ENCODE peak calls at places on chromosomes 4 and X, in ten cellular contexts. One of them, this sample, is unnamed.

GRCh38 chr4:157014621-157015591 is 43.3 kb upstream of the PDGFC start:
- DNase-seq in CD4-positive, alpha-beta T cell: no peak
- DNase-seq in HCT116: peak
- DNase-seq in GM23248: peak
- DNase-seq in SK-N-MC: no peak
- DNase-seq in AG04450: peak
- DNase-seq in lower lobe of right lung: no peak
- DNase-seq in Panc1: no peak
- DNase-seq in psoas muscle: no peak
- DNase-seq in stomach: no peak
- DNase-seq in this sample: peak

GRCh38 chr4:64508089-64508488 is 98.8 kb upstream of the TECRL start:
- DNase-seq in CD4-positive, alpha-beta T cell: no peak
- DNase-seq in HCT116: no peak
- DNase-seq in GM23248: no peak
- DNase-seq in SK-N-MC: no peak
- DNase-seq in AG04450: no peak
- DNase-seq in lower lobe of right lung: no peak
- DNase-seq in Panc1: no peak
- DNase-seq in psoas muscle: no peak
- DNase-seq in stomach: no peak
- DNase-seq in this sample: no peak

GRCh38 chrX:107571296-107571998 is 56.9 kb upstream of the PRPS1 start:
- DNase-seq in CD4-positive, alpha-beta T cell: no peak
- DNase-seq in HCT116: peak
- DNase-seq in GM23248: peak
- DNase-seq in SK-N-MC: no peak
- DNase-seq in AG04450: peak
- DNase-seq in lower lobe of right lung: no peak
- DNase-seq in Panc1: peak
- DNase-seq in psoas muscle: peak
- DNase-seq in stomach: peak
- DNase-seq in this sample: peak

GRCh38 chr4:108849611-108850406 is 87.0 kb upstream of the ETNPPL start:
- DNase-seq in CD4-positive, alpha-beta T cell: no peak
- DNase-seq in HCT116: no peak
- DNase-seq in GM23248: peak
- DNase-seq in SK-N-MC: no peak
- DNase-seq in AG04450: peak
- DNase-seq in lower lobe of right lung: no peak
- DNase-seq in Panc1: no peak
- DNase-seq in psoas muscle: no peak
- DNase-seq in stomach: no peak
- DNase-seq in this sample: peak

GRCh38 chr4:89737888-89738287 is 99.1 kb downstream of the SNCA start:
- DNase-seq in CD4-positive, alpha-beta T cell: no peak
- DNase-seq in HCT116: no peak
- DNase-seq in GM23248: peak
- DNase-seq in SK-N-MC: no peak
- DNase-seq in AG04450: no peak
- DNase-seq in lower lobe of right lung: no peak
- DNase-seq in Panc1: no peak
- DNase-seq in psoas muscle: no peak
- DNase-seq in stomach: no peak
- DNase-seq in this sample: peak

GRCh38 chr4:89664521-89664920 is 172.4 kb downstream of the SNCA start:
- DNase-seq in CD4-positive, alpha-beta T cell: no peak
- DNase-seq in HCT116: no peak
- DNase-seq in GM23248: no peak
- DNase-seq in SK-N-MC: no peak
- DNase-seq in AG04450: no peak
- DNase-seq in lower lobe of right lung: no peak
- DNase-seq in Panc1: no peak
- DNase-seq in psoas muscle: no peak
- DNase-seq in stomach: no peak
- DNase-seq in this sample: peak

GRCh38 chr4:2253160-2254084 is 8.5 kb downstream of the MXD4 start:
- DNase-seq in CD4-positive, alpha-beta T cell: peak
- DNase-seq in HCT116: no peak
- DNase-seq in GM23248: no peak
- DNase-seq in SK-N-MC: no peak
- DNase-seq in AG04450: no peak
- DNase-seq in lower lobe of right lung: peak
- DNase-seq in Panc1: no peak
- DNase-seq in psoas muscle: peak
- DNase-seq in stomach: peak
- DNase-seq in this sample: no peak

GRCh38 chrX:135516376-135516775 is 4.1 kb upstream of the INTS6L start:
- DNase-seq in CD4-positive, alpha-beta T cell: no peak
- DNase-seq in HCT116: no peak
- DNase-seq in GM23248: no peak
- DNase-seq in SK-N-MC: no peak
- DNase-seq in AG04450: no peak
- DNase-seq in lower lobe of right lung: no peak
- DNase-seq in Panc1: no peak
- DNase-seq in psoas muscle: no peak
- DNase-seq in stomach: no peak
- DNase-seq in this sample: no peak

GRCh38 chr4:61663310-61663709 is 463.2 kb downstream of the ADGRL3 start:
- DNase-seq in CD4-positive, alpha-beta T cell: no peak
- DNase-seq in HCT116: no peak
- DNase-seq in GM23248: no peak
- DNase-seq in SK-N-MC: no peak
- DNase-seq in AG04450: no peak
- DNase-seq in lower lobe of right lung: no peak
- DNase-seq in Panc1: no peak
- DNase-seq in psoas muscle: no peak
- DNase-seq in stomach: no peak
- DNase-seq in this sample: no peak

GRCh38 chr4:6333301-6334202 is 63.9 kb downstream of the WFS1 start:
- DNase-seq in CD4-positive, alpha-beta T cell: no peak
- DNase-seq in HCT116: no peak
- DNase-seq in GM23248: peak
- DNase-seq in SK-N-MC: no peak
- DNase-seq in AG04450: no peak
- DNase-seq in lower lobe of right lung: no peak
- DNase-seq in Panc1: no peak
- DNase-seq in psoas muscle: peak
- DNase-seq in stomach: no peak
- DNase-seq in this sample: no peak

GRCh38 chrX:109660756-109661155 is 35.8 kb upstream of the KCNE5 start:
- DNase-seq in CD4-positive, alpha-beta T cell: no peak
- DNase-seq in HCT116: no peak
- DNase-seq in GM23248: no peak
- DNase-seq in SK-N-MC: no peak
- DNase-seq in AG04450: no peak
- DNase-seq in lower lobe of right lung: no peak
- DNase-seq in Panc1: no peak
- DNase-seq in psoas muscle: no peak
- DNase-seq in stomach: no peak
- DNase-seq in this sample: no peak

GRCh38 chrX:9166566-9166909 is 132.6 kb upstream of the FAM9B start:
- DNase-seq in CD4-positive, alpha-beta T cell: no peak
- DNase-seq in HCT116: no peak
- DNase-seq in GM23248: no peak
- DNase-seq in SK-N-MC: no peak
- DNase-seq in AG04450: no peak
- DNase-seq in lower lobe of right lung: no peak
- DNase-seq in Panc1: no peak
- DNase-seq in psoas muscle: no peak
- DNase-seq in stomach: no peak
- DNase-seq in this sample: no peak

GRCh38 chrX:100928660-100929613 is at the start of gene XKRX:
- DNase-seq in CD4-positive, alpha-beta T cell: peak
- DNase-seq in HCT116: peak
- DNase-seq in GM23248: peak
- DNase-seq in SK-N-MC: no peak
- DNase-seq in AG04450: no peak
- DNase-seq in lower lobe of right lung: peak
- DNase-seq in Panc1: peak
- DNase-seq in psoas muscle: no peak
- DNase-seq in stomach: peak
- DNase-seq in this sample: peak
- H3K27ac ChIP-seq in CD4-positive, alpha-beta T cell: peak
- H3K27ac ChIP-seq in HCT116: peak
- H3K27ac ChIP-seq in GM23248: no peak
- H3K27ac ChIP-seq in SK-N-MC: no peak
- H3K27ac ChIP-seq in AG04450: no peak
- H3K27ac ChIP-seq in lower lobe of right lung: no peak
- H3K27ac ChIP-seq in Panc1: no peak
- H3K27ac ChIP-seq in psoas muscle: no peak
- H3K27ac ChIP-seq in stomach: no peak
- H3K27ac ChIP-seq in this sample: no peak

DNA sequence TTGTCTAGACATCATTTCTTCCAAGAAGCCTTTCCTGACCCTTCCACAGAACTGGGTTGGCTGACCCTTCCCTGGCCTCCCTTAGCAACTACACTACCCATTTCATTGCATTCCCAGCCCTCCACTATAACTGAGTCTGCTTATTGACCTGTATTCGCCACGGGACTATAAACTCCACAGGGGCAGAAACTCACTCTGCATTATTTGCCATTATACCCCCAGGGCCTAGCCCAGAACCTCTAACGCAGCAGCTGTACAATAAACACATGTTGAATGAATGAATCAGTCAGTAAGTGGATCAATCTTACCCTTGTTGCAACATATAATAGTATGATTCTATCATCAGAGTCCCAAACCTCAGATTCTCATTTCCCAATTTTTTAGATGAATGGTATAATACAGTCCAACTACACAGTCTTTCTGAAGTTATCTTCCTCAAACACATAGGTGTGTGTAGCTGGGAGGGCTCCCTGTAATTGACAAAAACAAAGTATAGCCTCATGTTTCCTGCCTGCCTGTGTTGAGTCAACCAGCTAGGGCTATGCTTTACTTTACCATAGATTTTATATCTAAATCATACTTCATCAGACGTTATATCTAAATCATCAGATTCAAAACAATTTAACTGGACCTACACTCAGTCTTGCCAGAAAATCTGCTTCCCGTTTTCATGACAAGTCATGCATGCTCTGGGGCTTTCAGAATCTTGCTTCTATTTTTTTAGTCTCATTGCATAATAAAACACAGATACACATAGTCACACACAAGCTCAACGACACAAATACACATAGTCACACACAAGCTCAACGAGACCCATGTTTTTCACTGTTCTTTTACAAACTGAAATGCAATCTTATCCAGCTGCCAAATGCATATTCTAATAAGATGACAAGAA is 209.2 kb downstream of the CHIC2 start:
- DNase-seq in CD4-positive, alpha-beta T cell: no peak
- DNase-seq in HCT116: no peak
- DNase-seq in GM23248: peak
- DNase-seq in SK-N-MC: no peak
- DNase-seq in AG04450: no peak
- DNase-seq in lower lobe of right lung: no peak
- DNase-seq in Panc1: no peak
- DNase-seq in psoas muscle: no peak
- DNase-seq in stomach: no peak
- DNase-seq in this sample: no peak
- H3K27ac ChIP-seq in CD4-positive, alpha-beta T cell: no peak
- H3K27ac ChIP-seq in HCT116: no peak
- H3K27ac ChIP-seq in GM23248: peak
- H3K27ac ChIP-seq in SK-N-MC: no peak
- H3K27ac ChIP-seq in AG04450: peak
- H3K27ac ChIP-seq in lower lobe of right lung: no peak
- H3K27ac ChIP-seq in Panc1: no peak
- H3K27ac ChIP-seq in psoas muscle: no peak
- H3K27ac ChIP-seq in stomach: peak
- H3K27ac ChIP-seq in this sample: no peak

GRCh38 chr4:168924648-168925047 is 85.4 kb downstream of the CBR4 start:
- DNase-seq in CD4-positive, alpha-beta T cell: no peak
- DNase-seq in HCT116: no peak
- DNase-seq in GM23248: no peak
- DNase-seq in SK-N-MC: no peak
- DNase-seq in AG04450: no peak
- DNase-seq in lower lobe of right lung: no peak
- DNase-seq in Panc1: no peak
- DNase-seq in psoas muscle: no peak
- DNase-seq in stomach: no peak
- DNase-seq in this sample: no peak
- H3K27ac ChIP-seq in CD4-positive, alpha-beta T cell: no peak
- H3K27ac ChIP-seq in HCT116: no peak
- H3K27ac ChIP-seq in GM23248: no peak
- H3K27ac ChIP-seq in SK-N-MC: no peak
- H3K27ac ChIP-seq in AG04450: no peak
- H3K27ac ChIP-seq in lower lobe of right lung: no peak
- H3K27ac ChIP-seq in Panc1: no peak
- H3K27ac ChIP-seq in psoas muscle: no peak
- H3K27ac ChIP-seq in stomach: no peak
- H3K27ac ChIP-seq in this sample: no peak

DNA sequence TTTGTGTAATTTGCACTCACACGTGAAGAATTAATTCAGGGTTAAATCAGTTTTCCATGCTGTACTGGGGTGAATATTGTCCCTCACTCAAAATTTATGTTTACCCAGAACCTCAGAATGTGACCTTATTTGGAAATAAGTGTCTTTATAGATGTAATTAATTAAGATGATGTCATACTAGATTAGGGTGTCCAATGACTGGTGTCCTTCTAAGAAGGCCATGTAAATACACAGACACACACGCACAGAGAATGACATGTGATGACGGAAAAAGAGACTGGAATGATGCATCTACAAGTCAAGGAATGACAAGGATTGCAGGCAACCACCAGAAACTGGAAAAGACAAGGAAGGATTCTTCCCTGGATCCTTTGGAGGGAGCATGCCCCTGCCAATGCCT is 84.6 kb upstream of the GPR34 start:
- DNase-seq in CD4-positive, alpha-beta T cell: no peak
- DNase-seq in HCT116: no peak
- DNase-seq in GM23248: no peak
- DNase-seq in SK-N-MC: no peak
- DNase-seq in AG04450: no peak
- DNase-seq in lower lobe of right lung: no peak
- DNase-seq in Panc1: no peak
- DNase-seq in psoas muscle: no peak
- DNase-seq in stomach: no peak
- DNase-seq in this sample: no peak
- H3K27ac ChIP-seq in CD4-positive, alpha-beta T cell: no peak
- H3K27ac ChIP-seq in HCT116: no peak
- H3K27ac ChIP-seq in GM23248: no peak
- H3K27ac ChIP-seq in SK-N-MC: peak
- H3K27ac ChIP-seq in AG04450: no peak
- H3K27ac ChIP-seq in lower lobe of right lung: no peak
- H3K27ac ChIP-seq in Panc1: no peak
- H3K27ac ChIP-seq in psoas muscle: no peak
- H3K27ac ChIP-seq in stomach: no peak
- H3K27ac ChIP-seq in this sample: no peak

GRCh38 chr4:113575391-113575790 is 186.1 kb downstream of the CAMK2D start:
- DNase-seq in CD4-positive, alpha-beta T cell: no peak
- DNase-seq in HCT116: no peak
- DNase-seq in GM23248: peak
- DNase-seq in SK-N-MC: peak
- DNase-seq in AG04450: no peak
- DNase-seq in lower lobe of right lung: no peak
- DNase-seq in Panc1: no peak
- DNase-seq in psoas muscle: no peak
- DNase-seq in stomach: no peak
- DNase-seq in this sample: no peak
- H3K27ac ChIP-seq in CD4-positive, alpha-beta T cell: no peak
- H3K27ac ChIP-seq in HCT116: no peak
- H3K27ac ChIP-seq in GM23248: peak
- H3K27ac ChIP-seq in SK-N-MC: peak
- H3K27ac ChIP-seq in AG04450: no peak
- H3K27ac ChIP-seq in lower lobe of right lung: peak
- H3K27ac ChIP-seq in Panc1: no peak
- H3K27ac ChIP-seq in psoas muscle: peak
- H3K27ac ChIP-seq in stomach: no peak
- H3K27ac ChIP-seq in this sample: no peak